ENCODE peak calls at places on chromosomes 16 and 17, in eight cellular contexts. One of them, this sample, is unnamed.

GRCh38 chr17:36721560-36722120 is 120.3 kb downstream of the MRM1 start:
- DNase-seq in hepatic stellate cell: no peak
- DNase-seq in activated CD8-positive, alpha-beta T cell treated with anti-CD3 and anti-CD28 coated beads for 36 hours: peak; percentile 21
- DNase-seq in ACHN: no peak
- DNase-seq in T-helper 17 cell: no peak
- DNase-seq in central memory CD4-positive, alpha-beta T cell: no peak
- DNase-seq in cardiac fibroblast: no peak
- DNase-seq in EH: no peak
- DNase-seq in this sample: no peak

GRCh38 chr17:6910987-6911603 is 79.6 kb upstream of the TEKT1 start:
- DNase-seq in hepatic stellate cell: peak; percentile 38
- DNase-seq in activated CD8-positive, alpha-beta T cell treated with anti-CD3 and anti-CD28 coated beads for 36 hours: no peak
- DNase-seq in ACHN: peak; percentile 61
- DNase-seq in T-helper 17 cell: no peak
- DNase-seq in central memory CD4-positive, alpha-beta T cell: peak; percentile 31
- DNase-seq in cardiac fibroblast: peak; percentile 65
- DNase-seq in EH: peak; percentile 52
- DNase-seq in this sample: no peak

GRCh38 chr17:70098030-70098429 is 23.0 kb downstream of the KCNJ16 start:
- DNase-seq in hepatic stellate cell: no peak
- DNase-seq in activated CD8-positive, alpha-beta T cell treated with anti-CD3 and anti-CD28 coated beads for 36 hours: no peak
- DNase-seq in ACHN: no peak
- DNase-seq in T-helper 17 cell: no peak
- DNase-seq in central memory CD4-positive, alpha-beta T cell: no peak
- DNase-seq in cardiac fibroblast: no peak
- DNase-seq in EH: no peak
- DNase-seq in this sample: no peak

GRCh38 chr17:77687417-77687816 is 271.1 kb upstream of the TNRC6C start:
- DNase-seq in hepatic stellate cell: no peak
- DNase-seq in activated CD8-positive, alpha-beta T cell treated with anti-CD3 and anti-CD28 coated beads for 36 hours: no peak
- DNase-seq in ACHN: no peak
- DNase-seq in T-helper 17 cell: no peak
- DNase-seq in central memory CD4-positive, alpha-beta T cell: no peak
- DNase-seq in cardiac fibroblast: no peak
- DNase-seq in EH: no peak
- DNase-seq in this sample: no peak

GRCh38 chr17:44122825-44123355 is 551 bp downstream of the HDAC5 start:
- DNase-seq in hepatic stellate cell: no peak
- DNase-seq in activated CD8-positive, alpha-beta T cell treated with anti-CD3 and anti-CD28 coated beads for 36 hours: peak; percentile 37
- DNase-seq in ACHN: no peak
- DNase-seq in T-helper 17 cell: no peak
- DNase-seq in central memory CD4-positive, alpha-beta T cell: no peak
- DNase-seq in cardiac fibroblast: no peak
- DNase-seq in EH: no peak
- DNase-seq in this sample: no peak

GRCh38 chr16:54447606-54448440 is 161.2 kb upstream of the IRX3 start:
- DNase-seq in hepatic stellate cell: peak; percentile 7
- DNase-seq in activated CD8-positive, alpha-beta T cell treated with anti-CD3 and anti-CD28 coated beads for 36 hours: no peak
- DNase-seq in ACHN: peak; percentile 84
- DNase-seq in T-helper 17 cell: no peak
- DNase-seq in central memory CD4-positive, alpha-beta T cell: no peak
- DNase-seq in cardiac fibroblast: peak; percentile 68
- DNase-seq in EH: peak; percentile 92
- DNase-seq in this sample: no peak

GRCh38 chr17:43820759-43821158 is 12.2 kb downstream of the MPP3 start:
- DNase-seq in hepatic stellate cell: no peak
- DNase-seq in activated CD8-positive, alpha-beta T cell treated with anti-CD3 and anti-CD28 coated beads for 36 hours: no peak
- DNase-seq in ACHN: no peak
- DNase-seq in T-helper 17 cell: no peak
- DNase-seq in central memory CD4-positive, alpha-beta T cell: no peak
- DNase-seq in cardiac fibroblast: no peak
- DNase-seq in EH: no peak
- DNase-seq in this sample: no peak

GRCh38 chr16:86567701-86568571 is 1.3 kb downstream of the FOXC2 start:
- DNase-seq in hepatic stellate cell: peak; percentile 60
- DNase-seq in activated CD8-positive, alpha-beta T cell treated with anti-CD3 and anti-CD28 coated beads for 36 hours: no peak
- DNase-seq in ACHN: peak; percentile 37
- DNase-seq in T-helper 17 cell: no peak
- DNase-seq in central memory CD4-positive, alpha-beta T cell: no peak
- DNase-seq in cardiac fibroblast: peak; percentile 70
- DNase-seq in EH: peak; percentile 63
- DNase-seq in this sample: no peak

GRCh38 chr17:7029659-7030058 is 6.2 kb upstream of the SLC16A13 start:
- DNase-seq in hepatic stellate cell: no peak
- DNase-seq in activated CD8-positive, alpha-beta T cell treated with anti-CD3 and anti-CD28 coated beads for 36 hours: peak; percentile 82
- DNase-seq in ACHN: no peak
- DNase-seq in T-helper 17 cell: no peak
- DNase-seq in central memory CD4-positive, alpha-beta T cell: peak; percentile 43
- DNase-seq in cardiac fibroblast: no peak
- DNase-seq in EH: no peak
- DNase-seq in this sample: no peak

GRCh38 chr17:32015245-32016013 is 8.2 kb downstream of the LRRC37B start:
- DNase-seq in hepatic stellate cell: no peak
- DNase-seq in activated CD8-positive, alpha-beta T cell treated with anti-CD3 and anti-CD28 coated beads for 36 hours: no peak
- DNase-seq in ACHN: no peak
- DNase-seq in T-helper 17 cell: no peak
- DNase-seq in central memory CD4-positive, alpha-beta T cell: no peak
- DNase-seq in cardiac fibroblast: no peak
- DNase-seq in EH: peak; percentile 11
- DNase-seq in this sample: no peak

GRCh38 chr17:21214777-21215541 is 998 bp upstream of the TMEM11 start:
- DNase-seq in hepatic stellate cell: peak; percentile 53
- DNase-seq in activated CD8-positive, alpha-beta T cell treated with anti-CD3 and anti-CD28 coated beads for 36 hours: peak; percentile 25
- DNase-seq in ACHN: no peak
- DNase-seq in T-helper 17 cell: no peak
- DNase-seq in central memory CD4-positive, alpha-beta T cell: no peak
- DNase-seq in cardiac fibroblast: peak; percentile 22
- DNase-seq in EH: peak; percentile 50
- DNase-seq in this sample: no peak

GRCh38 chr16:81279375-81279774 is 35.4 kb upstream of the GAN start:
- DNase-seq in hepatic stellate cell: no peak
- DNase-seq in activated CD8-positive, alpha-beta T cell treated with anti-CD3 and anti-CD28 coated beads for 36 hours: no peak
- DNase-seq in ACHN: no peak
- DNase-seq in T-helper 17 cell: no peak
- DNase-seq in central memory CD4-positive, alpha-beta T cell: no peak
- DNase-seq in cardiac fibroblast: peak; percentile 41
- DNase-seq in EH: peak; percentile 38
- DNase-seq in this sample: no peak

GRCh38 chr17:72609501-72609900 is 483.0 kb downstream of the SLC39A11 start:
- DNase-seq in hepatic stellate cell: no peak
- DNase-seq in activated CD8-positive, alpha-beta T cell treated with anti-CD3 and anti-CD28 coated beads for 36 hours: no peak
- DNase-seq in ACHN: peak; percentile 89
- DNase-seq in T-helper 17 cell: no peak
- DNase-seq in central memory CD4-positive, alpha-beta T cell: no peak
- DNase-seq in cardiac fibroblast: no peak
- DNase-seq in EH: peak; percentile 73
- DNase-seq in this sample: no peak

GRCh38 chr17:28008526-28008925 is 34.0 kb upstream of the NLK start:
- DNase-seq in hepatic stellate cell: peak; percentile 29
- DNase-seq in activated CD8-positive, alpha-beta T cell treated with anti-CD3 and anti-CD28 coated beads for 36 hours: peak; percentile 9
- DNase-seq in ACHN: peak; percentile 85
- DNase-seq in T-helper 17 cell: no peak
- DNase-seq in central memory CD4-positive, alpha-beta T cell: no peak
- DNase-seq in cardiac fibroblast: peak; percentile 72
- DNase-seq in EH: peak; percentile 79
- DNase-seq in this sample: no peak

GRCh38 chr17:56648341-56648740 is 54.8 kb downstream of the NOG start:
- DNase-seq in hepatic stellate cell: no peak
- DNase-seq in activated CD8-positive, alpha-beta T cell treated with anti-CD3 and anti-CD28 coated beads for 36 hours: no peak
- DNase-seq in ACHN: no peak
- DNase-seq in T-helper 17 cell: no peak
- DNase-seq in central memory CD4-positive, alpha-beta T cell: no peak
- DNase-seq in cardiac fibroblast: no peak
- DNase-seq in EH: no peak
- DNase-seq in this sample: no peak

GRCh38 chr16:49422896-49423295 is 49.3 kb downstream of the C16orf78 start:
- DNase-seq in hepatic stellate cell: no peak
- DNase-seq in activated CD8-positive, alpha-beta T cell treated with anti-CD3 and anti-CD28 coated beads for 36 hours: no peak
- DNase-seq in ACHN: no peak
- DNase-seq in T-helper 17 cell: no peak
- DNase-seq in central memory CD4-positive, alpha-beta T cell: no peak
- DNase-seq in cardiac fibroblast: no peak
- DNase-seq in EH: no peak
- DNase-seq in this sample: no peak

GRCh38 chr16:85403693-85404092 is 209.4 kb upstream of the GSE1 start:
- DNase-seq in hepatic stellate cell: no peak
- DNase-seq in activated CD8-positive, alpha-beta T cell treated with anti-CD3 and anti-CD28 coated beads for 36 hours: no peak
- DNase-seq in ACHN: no peak
- DNase-seq in T-helper 17 cell: no peak
- DNase-seq in central memory CD4-positive, alpha-beta T cell: no peak
- DNase-seq in cardiac fibroblast: no peak
- DNase-seq in EH: no peak
- DNase-seq in this sample: no peak

GRCh38 chr16:10981697-10982216 is 37.4 kb downstream of the CLEC16A start:
- DNase-seq in hepatic stellate cell: no peak
- DNase-seq in activated CD8-positive, alpha-beta T cell treated with anti-CD3 and anti-CD28 coated beads for 36 hours: peak; percentile 69
- DNase-seq in ACHN: peak; percentile 42
- DNase-seq in T-helper 17 cell: peak; percentile 27
- DNase-seq in central memory CD4-positive, alpha-beta T cell: no peak
- DNase-seq in cardiac fibroblast: no peak
- DNase-seq in EH: no peak
- DNase-seq in this sample: no peak

GRCh38 chr16:15835136-15835878 is 21.5 kb downstream of the MYH11 start:
- DNase-seq in hepatic stellate cell: no peak
- DNase-seq in activated CD8-positive, alpha-beta T cell treated with anti-CD3 and anti-CD28 coated beads for 36 hours: no peak
- DNase-seq in ACHN: no peak
- DNase-seq in T-helper 17 cell: no peak
- DNase-seq in central memory CD4-positive, alpha-beta T cell: no peak
- DNase-seq in cardiac fibroblast: no peak
- DNase-seq in EH: peak; percentile 45
- DNase-seq in this sample: no peak

GRCh38 chr16:50434872-50435478 is 66.2 kb upstream of the BRD7 start:
- DNase-seq in hepatic stellate cell: no peak
- DNase-seq in activated CD8-positive, alpha-beta T cell treated with anti-CD3 and anti-CD28 coated beads for 36 hours: no peak
- DNase-seq in ACHN: no peak
- DNase-seq in T-helper 17 cell: no peak
- DNase-seq in central memory CD4-positive, alpha-beta T cell: no peak
- DNase-seq in cardiac fibroblast: no peak
- DNase-seq in EH: no peak
- DNase-seq in this sample: no peak

GRCh38 chr17:80026359-80027042 is 9.2 kb downstream of the TBC1D16 start:
- DNase-seq in hepatic stellate cell: no peak
- DNase-seq in activated CD8-positive, alpha-beta T cell treated with anti-CD3 and anti-CD28 coated beads for 36 hours: no peak
- DNase-seq in ACHN: no peak
- DNase-seq in T-helper 17 cell: no peak
- DNase-seq in central memory CD4-positive, alpha-beta T cell: no peak
- DNase-seq in cardiac fibroblast: no peak
- DNase-seq in EH: no peak
- DNase-seq in this sample: no peak

GRCh38 chr16:66717112-66717675 is 20.7 kb upstream of the CMTM4 start:
- DNase-seq in hepatic stellate cell: no peak
- DNase-seq in activated CD8-positive, alpha-beta T cell treated with anti-CD3 and anti-CD28 coated beads for 36 hours: peak; percentile 38
- DNase-seq in ACHN: peak; percentile 37
- DNase-seq in T-helper 17 cell: no peak
- DNase-seq in central memory CD4-positive, alpha-beta T cell: no peak
- DNase-seq in cardiac fibroblast: peak; percentile 65
- DNase-seq in EH: peak; percentile 72
- DNase-seq in this sample: no peak

GRCh38 chr16:8905795-8906591 is 23.8 kb downstream of the LITAFD start:
- DNase-seq in hepatic stellate cell: no peak
- DNase-seq in activated CD8-positive, alpha-beta T cell treated with anti-CD3 and anti-CD28 coated beads for 36 hours: no peak
- DNase-seq in ACHN: no peak
- DNase-seq in T-helper 17 cell: no peak
- DNase-seq in central memory CD4-positive, alpha-beta T cell: no peak
- DNase-seq in cardiac fibroblast: no peak
- DNase-seq in EH: no peak
- DNase-seq in this sample: no peak

GRCh38 chr16:73565263-73565662 is 517.3 kb upstream of the ZFHX3 start:
- DNase-seq in hepatic stellate cell: no peak
- DNase-seq in activated CD8-positive, alpha-beta T cell treated with anti-CD3 and anti-CD28 coated beads for 36 hours: no peak
- DNase-seq in ACHN: no peak
- DNase-seq in T-helper 17 cell: no peak
- DNase-seq in central memory CD4-positive, alpha-beta T cell: no peak
- DNase-seq in cardiac fibroblast: no peak
- DNase-seq in EH: no peak
- DNase-seq in this sample: no peak

GRCh38 chr16:88408561-88408960 is 25.8 kb downstream of the ZNF469 start:
- DNase-seq in hepatic stellate cell: no peak
- DNase-seq in activated CD8-positive, alpha-beta T cell treated with anti-CD3 and anti-CD28 coated beads for 36 hours: no peak
- DNase-seq in ACHN: no peak
- DNase-seq in T-helper 17 cell: no peak
- DNase-seq in central memory CD4-positive, alpha-beta T cell: no peak
- DNase-seq in cardiac fibroblast: no peak
- DNase-seq in EH: no peak
- DNase-seq in this sample: no peak

GRCh38 chr17:20988001-20988641 is 54.7 kb downstream of the USP22 start:
- DNase-seq in hepatic stellate cell: no peak
- DNase-seq in activated CD8-positive, alpha-beta T cell treated with anti-CD3 and anti-CD28 coated beads for 36 hours: no peak
- DNase-seq in ACHN: no peak
- DNase-seq in T-helper 17 cell: no peak
- DNase-seq in central memory CD4-positive, alpha-beta T cell: no peak
- DNase-seq in cardiac fibroblast: no peak
- DNase-seq in EH: no peak
- DNase-seq in this sample: no peak

GRCh38 chr17:80895366-80895765 is 96.3 kb upstream of the CHMP6 start:
- DNase-seq in hepatic stellate cell: no peak
- DNase-seq in activated CD8-positive, alpha-beta T cell treated with anti-CD3 and anti-CD28 coated beads for 36 hours: no peak
- DNase-seq in ACHN: no peak
- DNase-seq in T-helper 17 cell: no peak
- DNase-seq in central memory CD4-positive, alpha-beta T cell: no peak
- DNase-seq in cardiac fibroblast: no peak
- DNase-seq in EH: no peak
- DNase-seq in this sample: no peak

GRCh38 chr16:23597003-23597756 is 1.1 kb upstream of the NDUFAB1 start:
- DNase-seq in hepatic stellate cell: no peak
- DNase-seq in activated CD8-positive, alpha-beta T cell treated with anti-CD3 and anti-CD28 coated beads for 36 hours: peak; percentile 42
- DNase-seq in ACHN: peak; percentile 65
- DNase-seq in T-helper 17 cell: no peak
- DNase-seq in central memory CD4-positive, alpha-beta T cell: no peak
- DNase-seq in cardiac fibroblast: peak; percentile 4
- DNase-seq in EH: peak; percentile 15
- DNase-seq in this sample: no peak

GRCh38 chr17:77535892-77536291 is 395.1 kb downstream of the SEC14L1 start:
- DNase-seq in hepatic stellate cell: no peak
- DNase-seq in activated CD8-positive, alpha-beta T cell treated with anti-CD3 and anti-CD28 coated beads for 36 hours: no peak
- DNase-seq in ACHN: no peak
- DNase-seq in T-helper 17 cell: no peak
- DNase-seq in central memory CD4-positive, alpha-beta T cell: no peak
- DNase-seq in cardiac fibroblast: peak; percentile 14
- DNase-seq in EH: no peak
- DNase-seq in this sample: no peak

GRCh38 chr16:58249780-58250478 is 44.9 kb downstream of the PRSS54 start:
- DNase-seq in hepatic stellate cell: peak; percentile 75
- DNase-seq in activated CD8-positive, alpha-beta T cell treated with anti-CD3 and anti-CD28 coated beads for 36 hours: peak; percentile 87
- DNase-seq in ACHN: peak; percentile 89
- DNase-seq in T-helper 17 cell: peak; percentile 83
- DNase-seq in central memory CD4-positive, alpha-beta T cell: peak; percentile 85
- DNase-seq in cardiac fibroblast: peak; percentile 73
- DNase-seq in EH: peak; percentile 84
- DNase-seq in this sample: peak; percentile 74

GRCh38 chr17:57530026-57530425 is 215.1 kb downstream of the CCDC182 start:
- DNase-seq in hepatic stellate cell: no peak
- DNase-seq in activated CD8-positive, alpha-beta T cell treated with anti-CD3 and anti-CD28 coated beads for 36 hours: no peak
- DNase-seq in ACHN: no peak
- DNase-seq in T-helper 17 cell: no peak
- DNase-seq in central memory CD4-positive, alpha-beta T cell: no peak
- DNase-seq in cardiac fibroblast: no peak
- DNase-seq in EH: peak; percentile 59
- DNase-seq in this sample: no peak

GRCh38 chr17:78494189-78494960 is 82.8 kb downstream of the DNAH17 start:
- DNase-seq in hepatic stellate cell: no peak
- DNase-seq in activated CD8-positive, alpha-beta T cell treated with anti-CD3 and anti-CD28 coated beads for 36 hours: no peak
- DNase-seq in ACHN: no peak
- DNase-seq in T-helper 17 cell: no peak
- DNase-seq in central memory CD4-positive, alpha-beta T cell: no peak
- DNase-seq in cardiac fibroblast: no peak
- DNase-seq in EH: no peak
- DNase-seq in this sample: no peak

This sample was measured in effector CD4-positive, alpha-beta T cell.